ENCODE peak calls at places on chromosomes 13 and 19, in six cellular contexts. Y is NCI-H226, H is adrenal gland, I is ELF-1, R is fibroblast of the conjunctiva, V is EH. O is an unnamed sample.

GRCh38 chr19:58566989-58567388 is 6.1 kb downstream of the MZF1 start:
- DNase-seq in Y (no peak), V (no peak), R (no peak), H (no peak), I (no peak), O (no peak)

GRCh38 chr13:113664751-113665581 is 2.1 kb upstream of the GRK1 start:
- DNase-seq in V (no peak), Y (no peak), R (no peak), H (peak), I (no peak), O (no peak)

GRCh38 chr13:40694426-40694825 is 28.0 kb upstream of the FOXO1 start:
- DNase-seq in H (no peak), Y (no peak), R (no peak), V (no peak), I (no peak), O (no peak)

GRCh38 chr19:35156673-35157014 is 2.1 kb downstream of the FXYD5 start:
- DNase-seq in R (no peak), V (no peak), H (no peak), Y (no peak), I (no peak), O (no peak)

GRCh38 chr19:38444026-38444425 is 10.5 kb downstream of the RYR1 start:
- DNase-seq in V (no peak), I (no peak), Y (no peak), H (no peak), R (no peak), O (no peak)

GRCh38 chr13:98976338-98976737 is 1.5 kb downstream of the DOCK9 start:
- DNase-seq in Y (no peak), I (no peak), R (peak), H (no peak), V (peak), O (peak)

GRCh38 chr19:13281567-13282291 is 131.5 kb downstream of the IER2 start:
- DNase-seq in R (no peak), Y (no peak), I (no peak), H (no peak), V (no peak), O (no peak)

GRCh38 chr13:39040206-39040605 is 1.9 kb downstream of the NHLRC3 start:
- DNase-seq in I (no peak), R (no peak), Y (no peak), H (no peak), V (no peak), O (no peak)

GRCh38 chr13:113639661-113640262 is 18.2 kb downstream of the ATP4B start:
- DNase-seq in H (no peak), I (no peak), R (no peak), V (no peak), Y (no peak), O (no peak)

GRCh38 chr13:75352641-75353327 is 129.2 kb downstream of the TBC1D4 start:
- DNase-seq in I (no peak), R (no peak), Y (no peak), V (peak), H (no peak), O (no peak)

GRCh38 chr13:26037302-26037701 is 14.5 kb downstream of the SHISA2 start:
- DNase-seq in I (peak), H (no peak), Y (no peak), R (no peak), V (peak), O (no peak)

GRCh38 chr13:93425411-93425810 is 198.8 kb downstream of the GPC6 start:
- DNase-seq in I (no peak), V (no peak), Y (no peak), R (no peak), H (no peak), O (no peak)

GRCh38 chr19:2478324-2478755 is 2.4 kb downstream of the GADD45B start:
- DNase-seq in R (peak), H (peak), V (peak), I (peak), Y (no peak), O (peak)

GRCh38 chr13:101955764-101956163 is 446.1 kb downstream of the FGF14 start:
- DNase-seq in I (no peak), R (no peak), Y (no peak), V (no peak), H (no peak), O (no peak)

GRCh38 chr13:112510987-112511715 is 76.8 kb downstream of the TUBGCP3 start:
- DNase-seq in I (no peak), Y (no peak), R (no peak), V (peak), H (no peak), O (no peak)

GRCh38 chr19:38596057-38596981 is 21.4 kb downstream of the MAP4K1 start:
- DNase-seq in R (no peak), H (peak), I (peak), V (peak), Y (peak), O (no peak)

GRCh38 chr13:99357149-99357596 is 50.0 kb upstream of the GPR183 start:
- DNase-seq in V (peak), Y (no peak), H (peak), R (no peak), I (no peak), O (peak)

GRCh38 chr13:59476376-59476775 is 687.4 kb downstream of the DIAPH3 start:
- DNase-seq in I (no peak), V (no peak), Y (no peak), H (no peak), R (no peak), O (no peak)

GRCh38 chr13:41139296-41139966 is 6.8 kb upstream of the KBTBD6 start:
- DNase-seq in Y (no peak), H (no peak), V (peak), I (no peak), R (no peak), O (peak)

GRCh38 chr13:35343417-35343816 is 133.1 kb downstream of the MAB21L1 start:
- DNase-seq in Y (no peak), I (no peak), H (no peak), V (no peak), R (no peak), O (no peak)

GRCh38 chr19:16899566-16900075 is 10.8 kb downstream of the F2RL3 start:
- DNase-seq in I (peak), R (no peak), H (no peak), V (peak), Y (no peak), O (no peak)

GRCh38 chr13:39048806-39049205 is 10.6 kb downstream of the NHLRC3 start:
- DNase-seq in R (no peak), I (no peak), H (no peak), V (no peak), Y (no peak), O (no peak)

GRCh38 chr19:1489463-1489971 is 633 bp downstream of the PCSK4 start:
- DNase-seq in V (no peak), Y (no peak), H (no peak), R (no peak), I (no peak), O (no peak)

GRCh38 chr13:44884076-44884729 is 105.1 kb downstream of the NUFIP1 start:
- DNase-seq in Y (peak), H (no peak), R (no peak), I (no peak), V (peak), O (peak)

GRCh38 chr13:89550842-89551422 is 1796.6 kb upstream of the MIR17HG start:
- DNase-seq in V (no peak), Y (peak), I (no peak), H (no peak), R (no peak), O (no peak)

GRCh38 chr13:61685683-61686013 is 270.0 kb upstream of the PCDH20 start:
- DNase-seq in I (peak), H (no peak), R (no peak), Y (no peak), V (no peak), O (no peak)

GRCh38 chr13:98468929-98469328 is 108.0 kb downstream of the STK24 start:
- DNase-seq in H (no peak), V (no peak), I (no peak), R (no peak), Y (no peak), O (no peak)

GRCh38 chr19:30158067-30158892 is 213.9 kb upstream of the ZNF536 start:
- DNase-seq in R (no peak), H (no peak), V (no peak), I (no peak), Y (no peak), O (no peak)

O was measured in HCEC 1CT.